ENCODE peak calls at places on chromosomes 16 and 17, in seven cellular contexts. V is GM23248, H is NT2/D1, E is adipocyte, D is fibroblast of lung, W is SK-N-SH, L is mesendoderm. Y is an unnamed sample.

GRCh38 chr17:60173304-60173807 is 23.6 kb downstream of the CA4 start:
- DNase-seq in V (peak), H (no peak), E (no peak), D (no peak), W (no peak), L (no peak), Y (no peak)

GRCh38 chr16:79146-80054 is 1.4 kb downstream of the MPG start:
- DNase-seq in V (peak), H (no peak), E (no peak), D (peak), W (no peak), L (peak), Y (no peak)

GRCh38 chr17:34275881-34276280 is 5.9 kb downstream of the CCL7 start:
- DNase-seq in V (peak), H (no peak), E (peak), D (peak), W (no peak), L (no peak), Y (no peak)

GRCh38 chr16:48194828-48195566 is 39.2 kb upstream of the ABCC12 start:
- DNase-seq in V (no peak), H (no peak), E (peak), D (peak), W (no peak), L (no peak), Y (no peak)

GRCh38 chr17:51445934-51446333 is 185.6 kb downstream of the UTP18 start:
- DNase-seq in V (no peak), H (no peak), E (no peak), D (no peak), W (no peak), L (no peak), Y (no peak)

GRCh38 chr16:82361885-82362284 is 191.9 kb upstream of the MPHOSPH6 start:
- DNase-seq in V (no peak), H (no peak), E (no peak), D (no peak), W (no peak), L (no peak), Y (no peak)

GRCh38 chr17:1542316-1542715 is 20.3 kb downstream of the PITPNA start:
- DNase-seq in V (no peak), H (no peak), E (no peak), D (no peak), W (no peak), L (peak), Y (no peak)

GRCh38 chr17:80605326-80606066 is 60.9 kb downstream of the RPTOR start:
- DNase-seq in V (peak), H (no peak), E (peak), D (no peak), W (no peak), L (no peak), Y (no peak)

GRCh38 chr17:30091771-30092170 is 24.8 kb upstream of the NSRP1 start:
- DNase-seq in V (peak), H (no peak), E (peak), D (peak), W (no peak), L (no peak), Y (no peak)

GRCh38 chr17:72393553-72393952 is 272.7 kb downstream of the SOX9 start:
- DNase-seq in V (peak), H (no peak), E (peak), D (peak), W (no peak), L (no peak), Y (no peak)

GRCh38 chr17:18252160-18252559 is 6.4 kb downstream of the FLII start:
- DNase-seq in V (no peak), H (no peak), E (no peak), D (no peak), W (no peak), L (no peak), Y (no peak)

GRCh38 chr16:67843343-67843765 is 1.2 kb downstream of the THAP11 start:
- DNase-seq in V (peak), H (no peak), E (peak), D (peak), W (no peak), L (no peak), Y (no peak)
- H3K9ac ChIP-seq in V (peak), H (peak), E (peak), D (peak), W (peak), L (peak), Y (peak)

GRCh38 chr17:77849203-77849602 is 109.3 kb upstream of the TNRC6C start:
- DNase-seq in V (no peak), H (no peak), E (no peak), D (no peak), W (no peak), L (no peak), Y (no peak)

GRCh38 chr17:77845541-77846225 is 112.8 kb upstream of the TNRC6C start:
- DNase-seq in V (no peak), H (no peak), E (no peak), D (no peak), W (no peak), L (no peak), Y (no peak)

GRCh38 chr17:77846531-77847085 is 111.9 kb upstream of the TNRC6C start:
- DNase-seq in V (no peak), H (no peak), E (no peak), D (no peak), W (no peak), L (no peak), Y (no peak)

GRCh38 chr17:77848257-77848656 is 110.2 kb upstream of the TNRC6C start:
- DNase-seq in V (no peak), H (no peak), E (no peak), D (no peak), W (no peak), L (no peak), Y (no peak)

GRCh38 chr17:77847211-77848085 is 111.1 kb upstream of the TNRC6C start:
- DNase-seq in V (no peak), H (no peak), E (no peak), D (no peak), W (no peak), L (no peak), Y (no peak)
- H3K9ac ChIP-seq in V (no peak), H (no peak), E (no peak), D (no peak), W (no peak), L (no peak), Y (no peak)

DNA sequence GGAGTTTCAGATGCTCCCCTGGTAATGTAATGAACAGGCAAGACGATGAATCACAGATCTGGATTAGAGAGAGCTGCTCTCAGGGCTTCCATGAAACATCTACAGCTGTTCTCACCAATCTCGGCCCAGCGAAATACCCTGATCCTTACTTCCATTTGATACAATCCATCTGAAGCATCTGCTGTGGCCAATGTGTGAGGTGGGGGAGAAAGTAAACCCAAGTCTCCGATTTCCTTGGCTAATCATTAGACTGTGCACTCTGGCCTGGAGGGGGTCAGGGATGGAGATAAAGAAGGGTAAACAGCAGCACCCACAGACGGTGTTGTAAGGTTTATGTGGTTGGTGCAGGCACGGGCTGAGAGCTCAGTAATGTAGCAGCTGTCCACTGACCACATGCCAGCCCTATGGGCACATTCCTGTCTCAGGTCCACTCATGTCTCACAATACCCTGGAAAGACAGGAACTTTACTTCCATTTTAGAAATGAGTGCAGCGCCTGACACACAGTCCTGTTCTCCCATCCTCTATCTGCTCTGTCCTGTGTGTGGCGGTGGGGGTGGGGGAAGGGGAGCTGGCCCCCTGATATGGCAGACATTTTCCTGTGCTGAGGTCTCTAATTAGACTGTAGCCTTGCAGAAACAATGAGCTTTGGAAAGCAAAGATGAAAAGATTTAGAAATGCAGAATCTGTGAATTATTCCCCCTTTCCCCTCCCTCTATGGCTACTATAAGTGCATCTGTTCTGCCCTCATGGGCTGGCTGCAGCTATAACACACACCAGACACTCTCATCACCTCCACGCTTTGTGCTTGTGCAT is 48.3 kb upstream of the ERN1 start:
- DNase-seq in V (no peak), H (no peak), E (no peak), D (peak), W (peak), L (no peak), Y (no peak)
- H3K9ac ChIP-seq in V (no peak), H (no peak), E (no peak), D (no peak), W (no peak), L (no peak), Y (peak)

GRCh38 chr17:43528988-43529814 is 16.9 kb downstream of the ETV4 start:
- DNase-seq in V (no peak), H (no peak), E (no peak), D (no peak), W (no peak), L (no peak), Y (no peak)

GRCh38 chr17:43530303-43531081 is 15.6 kb downstream of the ETV4 start:
- DNase-seq in V (peak), H (peak), E (peak), D (peak), W (no peak), L (peak), Y (peak)

GRCh38 chr17:43531082-43531378 is 15.1 kb downstream of the ETV4 start:
- DNase-seq in V (no peak), H (no peak), E (no peak), D (no peak), W (no peak), L (no peak), Y (no peak)

GRCh38 chr17:43528319-43528987 is 17.7 kb downstream of the ETV4 start:
- DNase-seq in V (no peak), H (no peak), E (no peak), D (no peak), W (no peak), L (no peak), Y (no peak)

GRCh38 chr17:43529977-43530302 is 16.2 kb downstream of the ETV4 start:
- DNase-seq in V (no peak), H (no peak), E (no peak), D (no peak), W (no peak), L (no peak), Y (no peak)
- H3K9ac ChIP-seq in V (peak), H (peak), E (peak), D (peak), W (peak), L (peak), Y (peak)

DNA sequence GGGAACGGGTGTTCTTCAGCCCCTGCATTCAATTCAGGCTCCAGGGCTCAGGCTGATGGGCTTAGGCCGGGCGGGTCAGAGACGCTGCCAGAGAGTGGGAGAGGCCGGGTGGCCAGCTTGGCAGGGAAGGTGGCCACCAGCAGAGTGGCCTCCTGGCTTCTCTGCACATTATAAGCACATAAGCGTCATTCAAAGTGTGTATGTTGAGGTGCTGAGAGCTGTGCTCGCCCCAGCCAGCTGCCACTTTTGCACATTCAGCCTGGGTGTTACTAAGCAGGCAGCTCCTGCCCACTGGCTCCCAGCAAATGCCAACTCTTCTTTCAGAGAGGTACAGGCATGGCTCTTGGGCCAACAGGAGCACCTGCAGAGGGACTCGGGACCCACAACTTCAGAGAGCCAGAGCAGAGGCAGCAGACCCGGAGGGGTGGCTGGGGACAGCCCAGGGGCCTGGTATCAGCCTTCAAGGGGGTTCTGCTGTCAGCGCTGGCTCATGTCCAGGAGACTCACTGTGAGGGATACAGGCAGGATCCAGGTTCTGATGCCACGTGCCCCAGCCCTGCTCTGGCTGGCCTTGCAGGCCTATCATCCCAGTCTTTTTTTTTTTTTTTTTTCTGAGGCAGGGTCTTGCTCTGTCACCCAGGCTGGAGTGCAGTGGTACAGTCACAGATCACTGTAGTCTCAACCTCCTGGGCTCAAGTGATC is 8.8 kb upstream of the MTSS2 start:
- DNase-seq in V (peak), H (no peak), E (peak), D (no peak), W (peak), L (no peak), Y (no peak)
- H3K9ac ChIP-seq in V (peak), H (peak), E (peak), D (peak), W (peak), L (no peak), Y (no peak)

GRCh38 chr16:57377080-57377841 is 5.0 kb downstream of the CX3CL1 start:
- DNase-seq in V (no peak), H (no peak), E (peak), D (no peak), W (peak), L (peak), Y (no peak)
- H3K9ac ChIP-seq in V (no peak), H (no peak), E (no peak), D (no peak), W (no peak), L (no peak), Y (no peak)

GRCh38 chr16:2161911-2162310 is 6.3 kb downstream of the TRAF7 start:
- DNase-seq in V (no peak), H (no peak), E (no peak), D (no peak), W (no peak), L (no peak), Y (no peak)

GRCh38 chr16:2160915-2161551 is 5.5 kb downstream of the TRAF7 start:
- DNase-seq in V (peak), H (no peak), E (peak), D (peak), W (no peak), L (no peak), Y (no peak)

GRCh38 chr16:2165861-2166260 is 10.3 kb downstream of the TRAF7 start:
- DNase-seq in V (no peak), H (no peak), E (no peak), D (no peak), W (no peak), L (no peak), Y (no peak)

GRCh38 chr16:2163211-2163881 is 7.8 kb downstream of the TRAF7 start:
- DNase-seq in V (no peak), H (no peak), E (no peak), D (no peak), W (no peak), L (no peak), Y (no peak)

DNA sequence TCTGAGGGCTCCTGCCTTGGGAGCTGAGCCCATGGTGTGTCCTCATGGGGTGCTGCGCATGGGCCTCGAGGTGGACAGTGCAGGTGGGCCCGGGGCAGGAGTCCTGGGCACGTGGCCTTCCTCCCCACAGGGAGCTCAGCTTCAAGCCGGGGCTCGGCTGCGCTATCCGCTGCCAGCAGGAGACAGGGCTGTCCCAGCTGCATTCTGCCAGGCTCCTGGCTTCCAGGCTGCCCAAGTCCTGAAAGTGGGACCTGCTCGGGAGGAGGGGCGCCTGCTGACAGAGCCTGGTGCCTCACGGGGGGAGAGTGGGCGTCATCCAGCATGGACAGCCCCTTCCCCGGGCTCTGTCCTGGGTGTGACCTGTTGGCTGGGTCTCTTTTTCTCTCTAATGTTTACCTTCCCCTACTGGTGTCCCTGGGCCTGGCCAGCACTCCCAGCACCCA is 7.1 kb downstream of the TRAF7 start:
- DNase-seq in V (no peak), H (no peak), E (no peak), D (no peak), W (no peak), L (no peak), Y (no peak)
- H3K9ac ChIP-seq in V (no peak), H (peak), E (no peak), D (no peak), W (no peak), L (no peak), Y (no peak)

DNA sequence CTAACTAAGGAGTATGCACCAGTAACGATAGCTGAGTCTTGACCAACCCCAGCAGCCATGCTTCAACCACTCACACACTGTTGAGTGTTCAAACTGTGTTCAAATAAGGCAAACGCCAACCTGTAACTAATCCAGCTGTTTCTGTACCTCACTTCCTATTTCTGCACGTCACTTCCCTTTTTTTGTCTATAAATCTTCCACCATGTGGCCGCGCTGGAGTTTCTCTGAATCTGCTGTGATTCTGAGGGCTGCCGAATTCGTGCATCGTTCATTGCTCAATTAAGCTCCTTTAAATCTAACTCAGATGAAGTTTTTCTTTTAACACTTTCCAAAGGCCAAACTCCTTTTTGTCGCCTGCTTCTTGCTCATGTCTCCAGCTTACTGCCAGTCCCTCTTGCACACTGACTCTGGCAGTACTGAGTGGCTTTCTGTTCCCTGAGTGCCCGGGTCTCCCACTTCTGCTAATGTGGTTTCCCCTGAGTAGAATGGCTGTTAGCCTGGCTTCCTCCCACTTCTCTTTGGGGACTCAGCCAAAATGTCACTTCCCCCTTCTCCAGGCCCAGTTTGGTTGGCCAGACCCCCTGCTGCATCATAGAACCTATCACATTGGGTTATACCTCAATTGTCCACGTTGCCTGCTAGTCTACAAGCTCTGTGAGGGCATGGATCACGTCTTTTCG is 304.2 kb downstream of the HS3ST3B1 start:
- DNase-seq in V (no peak), H (no peak), E (no peak), D (no peak), W (no peak), L (no peak), Y (no peak)
- H3K9ac ChIP-seq in V (no peak), H (no peak), E (no peak), D (no peak), W (no peak), L (no peak), Y (no peak)

GRCh38 chr16:14500791-14501190 is 129.3 kb downstream of the PARN start:
- DNase-seq in V (peak), H (no peak), E (peak), D (peak), W (no peak), L (no peak), Y (no peak)
- H3K9ac ChIP-seq in V (peak), H (no peak), E (peak), D (no peak), W (no peak), L (no peak), Y (no peak)

Y was measured in neuronal stem cell.